ENCODE peak calls at places on chromosomes 11 and 22, in five cellular contexts. One of them, this sample, is unnamed.
A peak's percentile ranks its signal among the peaks of the same experiment; 100 is the strongest.

GRCh38 chr11:128956401-128957203 is 13.9 kb upstream of the TP53AIP1 start:
- DNase-seq in neuronal stem cell: peak; percentile 67
- DNase-seq in mesenchymal stem cell: peak; percentile 80
- DNase-seq in H9: no peak
- DNase-seq in trophoblast cell: peak; percentile 93
- DNase-seq in this sample: no peak

GRCh38 chr22:43262990-43263644 is 76.2 kb upstream of the TTLL12 start:
- DNase-seq in neuronal stem cell: no peak
- DNase-seq in mesenchymal stem cell: peak; percentile 74
- DNase-seq in H9: no peak
- DNase-seq in trophoblast cell: no peak
- DNase-seq in this sample: no peak

GRCh38 chr11:112734207-112734606 is 227.0 kb upstream of the NCAM1 start:
- DNase-seq in neuronal stem cell: peak; percentile 47
- DNase-seq in mesenchymal stem cell: peak; percentile 38
- DNase-seq in H9: peak; percentile 63
- DNase-seq in trophoblast cell: peak; percentile 46
- DNase-seq in this sample: peak; percentile 60

GRCh38 chr11:9038537-9038936 is 34.7 kb upstream of the NRIP3 start:
- DNase-seq in neuronal stem cell: no peak
- DNase-seq in mesenchymal stem cell: no peak
- DNase-seq in H9: no peak
- DNase-seq in trophoblast cell: no peak
- DNase-seq in this sample: no peak

GRCh38 chr11:71364176-71364671 is 84.0 kb downstream of the DHCR7 start:
- DNase-seq in neuronal stem cell: no peak
- DNase-seq in mesenchymal stem cell: no peak
- DNase-seq in H9: no peak
- DNase-seq in trophoblast cell: no peak
- DNase-seq in this sample: no peak

GRCh38 chr11:47234669-47235075 is 13.9 kb downstream of the ACP2 start:
- DNase-seq in neuronal stem cell: no peak
- DNase-seq in mesenchymal stem cell: no peak
- DNase-seq in H9: no peak
- DNase-seq in trophoblast cell: no peak
- DNase-seq in this sample: no peak

GRCh38 chr11:31921066-31921465 is 109.9 kb upstream of the PAX6 start:
- DNase-seq in neuronal stem cell: no peak
- DNase-seq in mesenchymal stem cell: no peak
- DNase-seq in H9: no peak
- DNase-seq in trophoblast cell: peak; percentile 20
- DNase-seq in this sample: no peak

GRCh38 chr11:34609850-34610249 is 11.0 kb upstream of the EHF start:
- DNase-seq in neuronal stem cell: no peak
- DNase-seq in mesenchymal stem cell: no peak
- DNase-seq in H9: no peak
- DNase-seq in trophoblast cell: no peak
- DNase-seq in this sample: no peak

GRCh38 chr22:46504586-46504985 is 32.8 kb downstream of the CELSR1 start:
- DNase-seq in neuronal stem cell: no peak
- DNase-seq in mesenchymal stem cell: no peak
- DNase-seq in H9: no peak
- DNase-seq in trophoblast cell: no peak
- DNase-seq in this sample: no peak

GRCh38 chr11:65446446-65447277 is 24.1 kb downstream of the NEAT1 start:
- DNase-seq in neuronal stem cell: no peak
- DNase-seq in mesenchymal stem cell: no peak
- DNase-seq in H9: no peak
- DNase-seq in trophoblast cell: peak; percentile 55
- DNase-seq in this sample: no peak

GRCh38 chr11:70503878-70504240 is 105.5 kb downstream of the CTTN start:
- DNase-seq in neuronal stem cell: no peak
- DNase-seq in mesenchymal stem cell: peak; percentile 10
- DNase-seq in H9: peak; percentile 54
- DNase-seq in trophoblast cell: no peak
- DNase-seq in this sample: no peak

GRCh38 chr22:26398741-26399153 is 30.3 kb upstream of the ASPHD2 start:
- DNase-seq in neuronal stem cell: peak; percentile 46
- DNase-seq in mesenchymal stem cell: peak; percentile 70
- DNase-seq in H9: peak; percentile 63
- DNase-seq in trophoblast cell: peak; percentile 82
- DNase-seq in this sample: peak; percentile 62

DNA sequence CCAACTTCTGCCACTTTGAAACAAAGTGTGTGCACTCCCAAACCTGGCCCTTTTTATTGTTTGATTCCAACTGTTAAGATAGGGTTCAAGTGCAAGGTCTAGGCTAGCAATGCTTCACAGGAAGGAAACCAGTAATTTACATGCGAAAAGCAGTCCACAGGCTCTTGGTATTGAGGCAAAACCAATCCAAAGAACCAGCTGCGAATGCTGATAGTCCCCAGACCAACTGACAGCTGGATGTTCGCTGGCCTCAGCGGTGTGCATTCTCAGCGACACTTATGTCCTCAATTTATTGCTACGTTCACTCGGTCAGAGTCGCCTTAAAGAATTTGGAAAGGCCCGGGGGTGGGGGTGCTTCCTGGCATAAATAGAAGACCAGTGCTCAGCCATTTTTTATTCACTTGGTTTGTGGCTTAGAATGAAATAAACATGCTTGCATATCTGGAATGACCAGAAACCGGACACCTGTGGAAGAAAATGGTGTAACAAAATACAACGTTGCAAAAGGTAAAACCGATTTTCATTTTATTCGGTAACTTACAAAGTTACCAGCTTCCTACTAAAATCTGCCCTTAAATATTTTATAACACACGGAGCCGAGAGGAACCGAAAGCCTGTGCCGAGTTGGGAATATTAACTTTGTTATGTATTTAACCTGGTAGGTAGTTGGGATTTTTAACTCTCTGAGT is 1.6 kb downstream of the CPT1A start:
- DNase-seq in neuronal stem cell: no peak
- DNase-seq in mesenchymal stem cell: peak; percentile 66
- DNase-seq in H9: peak; percentile 62
- DNase-seq in trophoblast cell: peak; percentile 36
- DNase-seq in this sample: no peak
- H2BK12ac ChIP-seq in neuronal stem cell: no peak overlapping the region
- H2BK12ac ChIP-seq in mesenchymal stem cell: peak overlapping the region; percentile 58
- H2BK12ac ChIP-seq in H9: no peak overlapping the region
- H2BK12ac ChIP-seq in trophoblast cell: no peak overlapping the region
- H2BK12ac ChIP-seq in this sample: no peak overlapping the region

GRCh38 chr11:30452842-30453241 is 129.9 kb downstream of the ARL14EP start:
- DNase-seq in neuronal stem cell: no peak
- DNase-seq in mesenchymal stem cell: no peak
- DNase-seq in H9: no peak
- DNase-seq in trophoblast cell: no peak
- DNase-seq in this sample: no peak
- H2BK12ac ChIP-seq in neuronal stem cell: no peak overlapping the region
- H2BK12ac ChIP-seq in mesenchymal stem cell: no peak overlapping the region
- H2BK12ac ChIP-seq in H9: no peak overlapping the region
- H2BK12ac ChIP-seq in trophoblast cell: no peak overlapping the region
- H2BK12ac ChIP-seq in this sample: peak overlapping the region; percentile 29

DNA sequence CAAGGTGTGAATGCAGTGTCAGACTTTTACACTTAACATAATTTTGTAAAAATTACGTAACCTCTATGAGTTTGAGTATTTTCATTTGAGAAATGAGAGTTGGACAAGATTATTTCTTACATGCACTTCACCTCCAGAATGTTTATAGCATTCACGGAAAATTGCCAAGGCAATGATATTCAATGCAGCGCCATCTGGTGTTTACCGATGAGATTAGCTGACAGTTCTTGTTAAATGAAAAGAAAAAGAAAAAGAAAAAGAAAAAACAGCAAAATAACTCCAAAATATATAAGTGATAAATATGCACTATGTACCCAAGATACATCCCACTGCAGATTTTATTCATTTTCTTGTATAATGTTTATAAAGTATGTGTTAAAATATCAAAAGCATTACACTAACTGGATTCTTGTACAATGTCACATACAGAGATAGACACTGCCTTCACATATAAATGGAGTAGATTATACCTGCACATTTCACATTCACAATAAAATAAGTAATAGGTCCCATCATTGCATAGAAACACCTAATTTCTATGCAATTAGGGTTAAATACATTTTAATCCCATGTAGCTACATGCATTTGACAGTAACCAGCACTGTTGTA is 976.3 kb upstream of the FAT3 start:
- DNase-seq in neuronal stem cell: peak; percentile 33
- DNase-seq in mesenchymal stem cell: peak; percentile 40
- DNase-seq in H9: no peak
- DNase-seq in trophoblast cell: peak; percentile 69
- DNase-seq in this sample: no peak
- H2BK12ac ChIP-seq in neuronal stem cell: no peak overlapping the region
- H2BK12ac ChIP-seq in mesenchymal stem cell: no peak overlapping the region
- H2BK12ac ChIP-seq in H9: no peak overlapping the region
- H2BK12ac ChIP-seq in trophoblast cell: no peak overlapping the region
- H2BK12ac ChIP-seq in this sample: no peak overlapping the region

GRCh38 chr11:79520086-79520485 is 79.3 kb upstream of the TENM4 start:
- DNase-seq in neuronal stem cell: no peak
- DNase-seq in mesenchymal stem cell: no peak
- DNase-seq in H9: no peak
- DNase-seq in trophoblast cell: peak; percentile 38
- DNase-seq in this sample: no peak

GRCh38 chr11:79525257-79525656 is 84.4 kb upstream of the TENM4 start:
- DNase-seq in neuronal stem cell: no peak
- DNase-seq in mesenchymal stem cell: no peak
- DNase-seq in H9: no peak
- DNase-seq in trophoblast cell: no peak
- DNase-seq in this sample: no peak
- H2BK12ac ChIP-seq in neuronal stem cell: no peak overlapping the region
- H2BK12ac ChIP-seq in mesenchymal stem cell: no peak overlapping the region
- H2BK12ac ChIP-seq in H9: no peak overlapping the region
- H2BK12ac ChIP-seq in trophoblast cell: no peak overlapping the region
- H2BK12ac ChIP-seq in this sample: no peak overlapping the region

DNA sequence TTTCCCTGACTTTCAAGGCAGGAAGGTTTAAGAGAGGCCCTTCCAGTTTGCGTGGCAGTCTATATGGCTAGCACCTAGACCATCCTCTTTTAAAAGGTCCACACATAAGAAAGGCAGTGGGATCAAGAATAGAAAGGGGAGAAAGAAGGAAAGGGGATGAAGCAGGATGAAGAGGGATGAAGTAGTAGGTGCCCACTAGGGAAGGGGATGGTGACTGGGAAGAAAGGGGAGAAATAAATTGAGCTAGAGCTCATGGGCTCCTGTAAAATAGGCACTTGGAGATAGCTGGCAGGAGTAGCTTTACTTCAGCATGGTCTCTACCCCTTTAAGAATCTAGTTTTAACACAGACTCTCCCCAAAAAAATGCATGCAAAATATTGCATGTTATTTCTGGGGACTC is 41.5 kb downstream of the CADM1 start:
- DNase-seq in neuronal stem cell: no peak
- DNase-seq in mesenchymal stem cell: no peak
- DNase-seq in H9: no peak
- DNase-seq in trophoblast cell: no peak
- DNase-seq in this sample: no peak
- H2BK12ac ChIP-seq in neuronal stem cell: no peak overlapping the region
- H2BK12ac ChIP-seq in mesenchymal stem cell: no peak overlapping the region
- H2BK12ac ChIP-seq in H9: no peak overlapping the region
- H2BK12ac ChIP-seq in trophoblast cell: no peak overlapping the region
- H2BK12ac ChIP-seq in this sample: no peak overlapping the region

GRCh38 chr11:2414616-2415015 is 14.1 kb downstream of the TSSC4 start:
- DNase-seq in neuronal stem cell: no peak
- DNase-seq in mesenchymal stem cell: no peak
- DNase-seq in H9: no peak
- DNase-seq in trophoblast cell: no peak
- DNase-seq in this sample: no peak

GRCh38 chr11:2413735-2414579 is 13.4 kb downstream of the TSSC4 start:
- DNase-seq in neuronal stem cell: no peak
- DNase-seq in mesenchymal stem cell: no peak
- DNase-seq in H9: peak; percentile 39
- DNase-seq in trophoblast cell: no peak
- DNase-seq in this sample: no peak

GRCh38 chr11:2411446-2412305 is 11.1 kb downstream of the TSSC4 start:
- DNase-seq in neuronal stem cell: no peak
- DNase-seq in mesenchymal stem cell: no peak
- DNase-seq in H9: no peak
- DNase-seq in trophoblast cell: no peak
- DNase-seq in this sample: no peak

GRCh38 chr11:2410616-2411015 is 10.1 kb downstream of the TSSC4 start:
- DNase-seq in neuronal stem cell: no peak
- DNase-seq in mesenchymal stem cell: no peak
- DNase-seq in H9: no peak
- DNase-seq in trophoblast cell: no peak
- DNase-seq in this sample: no peak

GRCh38 chr11:2412323-2412722 is 11.8 kb downstream of the TSSC4 start:
- DNase-seq in neuronal stem cell: no peak
- DNase-seq in mesenchymal stem cell: no peak
- DNase-seq in H9: no peak
- DNase-seq in trophoblast cell: no peak
- DNase-seq in this sample: no peak
- H2BK12ac ChIP-seq in neuronal stem cell: no peak overlapping the region
- H2BK12ac ChIP-seq in mesenchymal stem cell: no peak overlapping the region
- H2BK12ac ChIP-seq in H9: no peak overlapping the region
- H2BK12ac ChIP-seq in trophoblast cell: no peak overlapping the region
- H2BK12ac ChIP-seq in this sample: no peak overlapping the region

DNA sequence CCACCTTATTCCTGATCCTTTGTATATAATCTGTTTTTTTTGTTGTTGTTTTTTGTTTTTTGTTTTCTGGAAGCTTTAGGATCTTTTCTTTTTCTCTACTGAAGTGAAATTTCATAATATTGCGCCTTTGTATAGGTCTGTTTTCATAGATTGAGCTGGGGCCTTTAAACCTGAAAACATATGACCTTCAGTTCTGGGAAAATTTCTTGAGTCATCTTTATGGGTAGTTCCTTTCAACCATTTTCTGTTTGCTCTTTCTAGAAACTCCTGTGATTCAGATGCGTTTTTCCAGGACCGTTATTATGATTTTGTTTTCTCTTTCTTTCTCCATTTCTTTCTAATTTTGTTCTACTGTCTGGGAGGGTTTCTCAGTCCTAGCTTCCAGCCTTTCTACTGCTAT is 43.7 kb downstream of the BSX start:
- DNase-seq in neuronal stem cell: no peak
- DNase-seq in mesenchymal stem cell: no peak
- DNase-seq in H9: no peak
- DNase-seq in trophoblast cell: no peak
- DNase-seq in this sample: no peak
- H2BK12ac ChIP-seq in neuronal stem cell: no peak overlapping the region
- H2BK12ac ChIP-seq in mesenchymal stem cell: no peak overlapping the region
- H2BK12ac ChIP-seq in H9: no peak overlapping the region
- H2BK12ac ChIP-seq in trophoblast cell: no peak overlapping the region
- H2BK12ac ChIP-seq in this sample: no peak overlapping the region

GRCh38 chr11:62832346-62833234 is at the start of gene TEX54:
- DNase-seq in neuronal stem cell: no peak
- DNase-seq in mesenchymal stem cell: no peak
- DNase-seq in H9: no peak
- DNase-seq in trophoblast cell: no peak
- DNase-seq in this sample: no peak
- H2BK12ac ChIP-seq in neuronal stem cell: peak within 1 kb of the TSS; percentile 34
- H2BK12ac ChIP-seq in mesenchymal stem cell: peak within 1 kb of the TSS; percentile 75
- H2BK12ac ChIP-seq in H9: no peak within 1 kb of the TSS
- H2BK12ac ChIP-seq in trophoblast cell: no peak within 1 kb of the TSS
- H2BK12ac ChIP-seq in this sample: no peak within 1 kb of the TSS

GRCh38 chr22:21585389-21585788 is 17.9 kb downstream of the UBE2L3 start:
- DNase-seq in neuronal stem cell: no peak
- DNase-seq in mesenchymal stem cell: no peak
- DNase-seq in H9: no peak
- DNase-seq in trophoblast cell: no peak
- DNase-seq in this sample: no peak
- H2BK12ac ChIP-seq in neuronal stem cell: no peak overlapping the region
- H2BK12ac ChIP-seq in mesenchymal stem cell: no peak overlapping the region
- H2BK12ac ChIP-seq in H9: no peak overlapping the region
- H2BK12ac ChIP-seq in trophoblast cell: no peak overlapping the region
- H2BK12ac ChIP-seq in this sample: no peak overlapping the region

This sample was measured in H1.